ENCODE peak calls at places on chromosome 6, in nine cellular contexts. R is A549, P is neural progenitor cell, D is iPS DF 6.9, Z is lung, I is uterus, X is pancreas, F is PC-3, Y is right cardiac atrium. V is an unnamed sample. For H3K4me1, the result is how much of the 10 kb centered on the place peaks cover.

GRCh38 chr6:149887343-149887742 is 10.6 kb downstream of the RAET1E start:
- DNase-seq in X (no peak), Z (no peak), Y (no peak), P (no peak), F (peak), I (no peak), D (no peak), R (no peak), V (no peak)

GRCh38 chr6:115796061-115796460 is 264.6 kb downstream of the FRK start:
- DNase-seq in I (no peak), Y (no peak), Z (no peak), F (peak), R (no peak), X (no peak), P (no peak), D (no peak), V (no peak)

GRCh38 chr6:102023977-102024657 is 630.6 kb downstream of the GRIK2 start:
- DNase-seq in Y (no peak), D (no peak), P (no peak), I (no peak), F (no peak), X (no peak), Z (no peak), R (no peak), V (no peak)

GRCh38 chr6:92820531-92820930 is 598.8 kb downstream of the EPHA7 start:
- DNase-seq in R (no peak), I (no peak), X (no peak), P (no peak), D (no peak), Y (no peak), Z (no peak), F (no peak), V (no peak)

GRCh38 chr6:157229733-157230132 is 93.6 kb downstream of the TMEM242 start:
- DNase-seq in Y (no peak), I (no peak), Z (no peak), F (no peak), R (no peak), D (no peak), P (peak), X (no peak), V (no peak)

GRCh38 chr6:11093065-11093590 is 506 bp upstream of the SMIM13 start:
- DNase-seq in I (no peak), X (no peak), Z (no peak), F (no peak), D (no peak), Y (no peak), R (peak), P (no peak), V (peak)

GRCh38 chr6:13427838-13428527 is 59.4 kb downstream of the GFOD1 start:
- DNase-seq in P (no peak), D (no peak), F (no peak), I (no peak), R (no peak), Z (no peak), Y (peak), X (no peak), V (peak)

GRCh38 chr6:19301980-19302379 is 535.2 kb upstream of the ID4 start:
- DNase-seq in X (no peak), Y (no peak), R (no peak), Z (no peak), F (peak), D (no peak), I (no peak), P (peak), V (no peak)

GRCh38 chr6:140744648-140745320 is 1370.3 kb upstream of the CITED2 start:
- DNase-seq in Y (no peak), I (no peak), F (peak), P (no peak), Z (no peak), D (no peak), R (no peak), X (no peak), V (no peak)

GRCh38 chr6:117496383-117496990 is 14.0 kb downstream of the DCBLD1 start:
- DNase-seq in F (peak), I (no peak), P (no peak), Z (no peak), R (no peak), D (no peak), Y (no peak), X (no peak), V (no peak)

GRCh38 chr6:52016918-52017748 is 70.3 kb downstream of the PKHD1 start:
- DNase-seq in I (no peak), X (no peak), R (no peak), P (peak), Z (no peak), F (no peak), D (peak), Y (no peak), V (no peak)

GRCh38 chr6:126976263-126976797 is 142.1 kb upstream of the RSPO3 start:
- DNase-seq in X (no peak), R (no peak), F (no peak), Y (no peak), I (no peak), P (peak), D (no peak), Z (no peak), V (no peak)

GRCh38 chr6:94570576-94570975 is 1006.8 kb upstream of the MANEA start:
- DNase-seq in I (no peak), D (no peak), F (no peak), Z (no peak), Y (no peak), R (no peak), P (no peak), X (no peak), V (no peak)

GRCh38 chr6:10413850-10414765 is 766 bp downstream of the TFAP2A start:
- DNase-seq in R (peak), I (no peak), D (no peak), X (no peak), F (peak), P (peak), Y (no peak), Z (no peak), V (no peak)

GRCh38 chr6:166778046-166778445 is 151.0 kb upstream of the RPS6KA2 start:
- DNase-seq in P (no peak), Y (no peak), F (no peak), R (no peak), X (no peak), D (no peak), I (no peak), Z (peak), V (no peak)
- H3K4me1 ChIP-seq in P (under half), Y (under half), F (under half), R (under half), X (under half), D (under half), I (under half), Z (under half), V (under half)

GRCh38 chr6:14889172-14889571 is 356.7 kb upstream of the JARID2 start:
- DNase-seq in Y (no peak), Z (no peak), R (no peak), I (no peak), P (no peak), F (peak), X (no peak), D (no peak), V (no peak)

GRCh38 chr6:14887986-14888574 is 357.8 kb upstream of the JARID2 start:
- DNase-seq in Z (no peak), P (no peak), D (no peak), X (no peak), F (no peak), I (no peak), R (no peak), Y (no peak), V (no peak)

GRCh38 chr6:14889698-14890593 is 355.9 kb upstream of the JARID2 start:
- DNase-seq in R (no peak), Y (no peak), D (no peak), I (no peak), F (peak), X (no peak), Z (no peak), P (no peak), V (no peak)

GRCh38 chr6:14887181-14887580 is 358.7 kb upstream of the JARID2 start:
- DNase-seq in I (no peak), P (no peak), R (no peak), F (no peak), Z (no peak), D (no peak), X (no peak), Y (no peak), V (no peak)

GRCh38 chr6:14888575-14889000 is 357.3 kb upstream of the JARID2 start:
- DNase-seq in R (no peak), Y (no peak), X (no peak), Z (no peak), P (no peak), F (no peak), D (no peak), I (no peak), V (no peak)
- H3K4me1 ChIP-seq in R (under half), Y (under half), X (under half), Z (under half), P (under half), F (under half), D (under half), I (under half), V (under half)

DNA sequence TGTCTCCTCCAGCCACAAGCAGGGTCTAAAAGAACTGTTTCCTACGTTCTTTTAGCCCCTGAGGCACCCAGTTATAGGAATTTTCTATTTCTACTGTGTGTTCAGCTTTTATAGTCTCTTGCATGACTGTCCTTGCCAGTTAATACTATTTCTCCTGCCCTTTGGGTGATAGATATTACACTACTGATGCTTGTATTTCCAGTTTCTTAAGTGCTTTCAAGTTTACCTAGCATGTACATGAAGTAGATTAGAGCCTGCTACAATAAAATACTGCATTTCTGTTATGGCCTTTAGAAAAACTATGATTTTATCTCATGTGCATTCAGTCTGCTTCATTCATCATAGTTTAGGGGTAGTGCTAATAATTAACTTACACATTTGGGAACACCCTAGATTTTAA is 89.6 kb downstream of the FOXO3 start:
- DNase-seq in D (no peak), P (no peak), Y (no peak), R (no peak), F (no peak), I (no peak), X (no peak), Z (no peak), V (no peak)
- H3K4me1 ChIP-seq in D (under half), P (under half), Y (under half), R (under half), F (under half), I (under half), X (half or more), Z (under half), V (under half)

DNA sequence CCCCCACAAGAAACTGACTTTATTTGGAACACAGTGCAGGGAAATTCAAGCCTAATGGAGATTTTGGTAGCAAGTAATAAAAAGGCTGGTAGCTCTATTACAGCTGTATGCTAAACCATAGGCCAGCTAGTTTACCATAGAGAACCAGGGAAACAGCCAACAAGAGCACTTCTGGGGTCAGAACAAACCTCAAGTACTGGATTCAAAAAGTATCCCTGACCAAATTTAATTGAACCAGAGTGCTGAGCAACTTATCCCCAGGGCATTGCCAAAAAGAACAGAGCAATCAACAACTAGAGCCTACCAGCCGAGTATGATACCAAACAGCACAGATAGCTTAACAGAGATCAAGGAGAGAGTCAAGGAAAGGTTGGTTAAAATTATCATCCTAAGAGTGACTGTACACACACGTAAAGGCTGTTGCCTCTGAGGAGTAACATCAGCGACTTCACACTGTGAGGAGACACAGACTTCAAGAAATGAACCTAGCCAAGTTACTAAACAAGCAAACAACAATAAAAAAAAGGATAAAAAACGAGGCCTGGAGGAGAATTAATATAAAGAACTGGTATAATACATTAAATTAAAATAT is 11.5 kb upstream of the ASF1A start:
- DNase-seq in D (no peak), Y (no peak), Z (no peak), I (no peak), R (no peak), F (no peak), P (no peak), X (no peak), V (no peak)
- H3K4me1 ChIP-seq in D (under half), Y (under half), Z (under half), I (under half), R (under half), F (under half), P (under half), X (under half), V (half or more)

DNA sequence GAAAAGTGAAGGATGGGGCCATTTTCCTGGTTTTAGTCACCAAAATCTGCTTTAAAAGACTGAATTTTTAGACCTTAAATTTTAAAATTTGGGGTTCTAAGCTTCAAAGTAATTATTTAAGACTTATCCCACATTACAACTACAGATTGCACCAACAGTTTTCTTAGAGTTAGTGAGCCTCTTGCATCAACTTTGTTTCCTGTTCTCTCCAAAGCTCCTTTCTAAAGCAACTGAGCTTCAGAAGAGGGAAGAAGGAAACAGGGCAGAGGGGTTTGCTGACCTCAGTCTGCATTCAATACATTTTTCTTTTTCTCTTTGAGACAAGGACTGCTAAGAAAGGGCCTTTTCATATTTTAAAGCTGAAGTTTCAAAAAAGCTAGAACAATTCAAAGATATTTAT is 190.9 kb downstream of the BACH2 start:
- DNase-seq in X (no peak), F (no peak), I (no peak), D (no peak), R (no peak), Z (no peak), Y (no peak), P (no peak), V (no peak)
- H3K4me1 ChIP-seq in X (under half), F (under half), I (under half), D (under half), R (under half), Z (under half), Y (under half), P (under half), V (under half)

DNA sequence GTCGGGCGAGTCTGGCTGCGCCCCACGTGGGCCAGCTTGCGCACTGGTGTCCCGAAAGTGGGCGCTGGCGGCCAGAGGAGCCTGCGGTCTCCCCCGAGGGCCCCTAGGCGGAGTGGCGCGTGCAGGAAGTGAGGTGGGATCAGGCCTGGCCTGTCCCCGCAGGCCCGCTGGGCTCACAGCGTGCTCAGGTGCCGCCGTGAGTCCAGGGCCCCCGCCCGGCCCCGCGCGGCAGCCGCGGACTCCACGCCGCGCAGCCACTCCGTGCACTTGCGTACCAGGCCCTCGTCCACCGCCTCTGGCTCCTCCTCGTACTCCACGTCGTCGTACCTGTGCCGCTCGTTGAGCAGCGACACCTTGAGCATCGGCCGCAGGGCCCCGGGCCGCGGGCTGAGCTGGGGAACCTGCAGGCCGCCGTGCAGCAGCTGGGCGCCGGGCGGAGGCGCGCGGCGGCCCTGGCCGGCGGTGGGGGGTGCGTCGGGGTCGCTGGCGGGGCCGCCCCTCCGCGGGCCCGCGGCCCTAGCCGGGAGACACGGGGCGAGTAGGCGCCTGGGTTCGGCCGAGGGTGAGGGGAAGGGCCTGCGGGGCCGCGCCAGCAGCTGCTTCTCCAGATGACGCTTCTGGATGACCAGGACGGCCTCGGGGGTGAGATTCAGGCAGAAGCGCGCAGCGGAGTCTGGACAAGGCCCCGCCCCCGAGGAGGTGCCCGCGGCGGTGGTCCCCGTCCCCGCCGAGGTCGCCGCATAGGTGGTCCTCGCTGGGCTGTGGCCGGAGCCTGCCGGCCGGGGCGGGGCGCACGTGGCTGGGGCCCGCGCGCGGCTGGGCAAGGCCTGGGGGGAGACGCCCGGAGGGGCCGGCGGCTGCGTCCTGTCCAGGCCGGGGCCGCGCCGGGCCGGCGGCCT is 861 bp downstream of the PRR18 start:
- DNase-seq in I (no peak), P (peak), F (no peak), Y (no peak), X (no peak), D (no peak), R (no peak), Z (no peak), V (no peak)
- H3K4me1 ChIP-seq in I (under half), P (under half), F (under half), Y (under half), X (under half), D (under half), R (under half), Z (under half), V (under half)